ENCODE peak calls at places on chromosomes 2 and 18, in nine cellular contexts. O is stomach, R is uterus, J is Peyer's patch, B is A549, A is tibial nerve, E is ovary, W is esophagus squamous epithelium, N is K562. Z is an unnamed sample. For H3K4me1, the result is how much of the 10 kb centered on the place peaks cover.

GRCh38 chr2:188580738-188581137 is 289.1 kb downstream of the GULP1 start:
- DNase-seq in O (no peak), R (no peak), J (no peak), B (no peak), A (no peak), E (no peak), W (no peak), N (no peak), Z (no peak)

GRCh38 chr18:31700990-31701389 is 16.6 kb upstream of the B4GALT6 start:
- DNase-seq in O (no peak), R (no peak), J (no peak), B (no peak), A (no peak), E (no peak), W (no peak), N (no peak), Z (no peak)

GRCh38 chr2:203688798-203689197 is 17.6 kb upstream of the CD28 start:
- DNase-seq in O (no peak), R (peak), J (no peak), B (no peak), A (peak), E (no peak), W (no peak), N (no peak), Z (peak)

GRCh38 chr2:24411488-24412146 is 51.3 kb upstream of the ITSN2 start:
- DNase-seq in O (no peak), R (no peak), J (no peak), B (no peak), A (no peak), E (no peak), W (no peak), N (no peak), Z (no peak)

GRCh38 chr2:101710690-101711318 is 13.3 kb downstream of the MAP4K4 start:
- DNase-seq in O (no peak), R (no peak), J (no peak), B (no peak), A (no peak), E (no peak), W (no peak), N (no peak), Z (no peak)

GRCh38 chr18:58176915-58177717 is 133.1 kb downstream of the NEDD4L start:
- DNase-seq in O (no peak), R (no peak), J (no peak), B (no peak), A (no peak), E (no peak), W (no peak), N (no peak), Z (no peak)

GRCh38 chr2:230906471-230907230 is 18.4 kb downstream of the GPR55 start:
- DNase-seq in O (peak), R (no peak), J (no peak), B (no peak), A (no peak), E (no peak), W (no peak), N (no peak), Z (no peak)

GRCh38 chr18:77062518-77063003 is 70.0 kb downstream of the MBP start:
- DNase-seq in O (peak), R (no peak), J (no peak), B (no peak), A (no peak), E (no peak), W (no peak), N (no peak), Z (no peak)

GRCh38 chr2:154713605-154714004 is 15.1 kb downstream of the KCNJ3 start:
- DNase-seq in O (no peak), R (no peak), J (no peak), B (no peak), A (no peak), E (no peak), W (no peak), N (no peak), Z (no peak)

GRCh38 chr2:203038586-203038985 is 23.9 kb downstream of the NBEAL1 start:
- DNase-seq in O (no peak), R (no peak), J (no peak), B (no peak), A (no peak), E (no peak), W (no peak), N (no peak), Z (no peak)

GRCh38 chr2:191013617-191013875 is 425 bp downstream of the STAT1 start:
- DNase-seq in O (no peak), R (no peak), J (no peak), B (no peak), A (no peak), E (no peak), W (no peak), N (no peak), Z (no peak)

GRCh38 chr2:174048238-174048637 is 83.1 kb upstream of the SP3 start:
- DNase-seq in O (no peak), R (no peak), J (no peak), B (no peak), A (no peak), E (no peak), W (no peak), N (no peak), Z (no peak)

GRCh38 chr2:238818576-238818975 is 29.3 kb upstream of the TWIST2 start:
- DNase-seq in O (no peak), R (no peak), J (no peak), B (no peak), A (no peak), E (no peak), W (no peak), N (no peak), Z (no peak)

GRCh38 chr2:44295113-44295512 is 19.8 kb downstream of the SLC3A1 start:
- DNase-seq in O (peak), R (no peak), J (no peak), B (no peak), A (no peak), E (no peak), W (no peak), N (no peak), Z (peak)

GRCh38 chr2:11043245-11043644 is 112.0 kb upstream of the SLC66A3 start:
- DNase-seq in O (no peak), R (no peak), J (no peak), B (no peak), A (no peak), E (no peak), W (no peak), N (no peak), Z (no peak)

GRCh38 chr2:191657977-191658376 is 20.0 kb upstream of the NABP1 start:
- DNase-seq in O (no peak), R (no peak), J (no peak), B (no peak), A (no peak), E (no peak), W (no peak), N (no peak), Z (no peak)

GRCh38 chr18:57980573-57981348 is 63.3 kb upstream of the NEDD4L start:
- DNase-seq in O (no peak), R (no peak), J (no peak), B (no peak), A (no peak), E (no peak), W (no peak), N (no peak), Z (no peak)

GRCh38 chr2:237591021-237591370 is 462 bp upstream of the RAB17 start:
- DNase-seq in O (peak), R (no peak), J (peak), B (no peak), A (no peak), E (peak), W (no peak), N (no peak), Z (peak)

GRCh38 chr2:229342376-229342775 is 71.3 kb upstream of the PID1 start:
- DNase-seq in O (peak), R (peak), J (no peak), B (peak), A (peak), E (peak), W (no peak), N (peak), Z (peak)

GRCh38 chr2:128552141-128552805 is 233.6 kb upstream of the HS6ST1 start:
- DNase-seq in O (peak), R (no peak), J (no peak), B (no peak), A (no peak), E (no peak), W (no peak), N (no peak), Z (no peak)

GRCh38 chr2:29749843-29750242 is 171.5 kb downstream of the ALK start:
- DNase-seq in O (no peak), R (no peak), J (no peak), B (no peak), A (no peak), E (no peak), W (no peak), N (no peak), Z (no peak)

GRCh38 chr2:231467016-231467545 is 2.8 kb upstream of the NCL start:
- DNase-seq in O (no peak), R (no peak), J (no peak), B (no peak), A (no peak), E (no peak), W (no peak), N (no peak), Z (no peak)

GRCh38 chr2:10241641-10242430 is 60.9 kb upstream of the HPCAL1 start:
- DNase-seq in O (no peak), R (no peak), J (peak), B (no peak), A (no peak), E (no peak), W (no peak), N (no peak), Z (no peak)

GRCh38 chr2:234495801-234496441 is 960 bp downstream of the ARL4C start:
- DNase-seq in O (peak), R (no peak), J (no peak), B (no peak), A (no peak), E (no peak), W (no peak), N (no peak), Z (peak)

GRCh38 chr2:172655091-172655837 is 80.4 kb upstream of the RAPGEF4 start:
- DNase-seq in O (no peak), R (no peak), J (no peak), B (no peak), A (no peak), E (no peak), W (no peak), N (no peak), Z (no peak)

GRCh38 chr2:215027775-215028174 is 110.7 kb downstream of the ABCA12 start:
- DNase-seq in O (no peak), R (no peak), J (no peak), B (no peak), A (no peak), E (no peak), W (no peak), N (no peak), Z (no peak)

GRCh38 chr2:192161670-192162290 is 33.0 kb downstream of the TMEFF2 start:
- DNase-seq in O (no peak), R (no peak), J (no peak), B (no peak), A (no peak), E (no peak), W (no peak), N (no peak), Z (no peak)

GRCh38 chr2:105581568-105581944 is 163.2 kb upstream of the NCK2 start:
- DNase-seq in O (no peak), R (no peak), J (no peak), B (no peak), A (no peak), E (no peak), W (no peak), N (no peak), Z (no peak)

GRCh38 chr18:11034816-11035215 is 114.6 kb downstream of the PIEZO2 start:
- DNase-seq in O (no peak), R (no peak), J (no peak), B (no peak), A (no peak), E (no peak), W (no peak), N (no peak), Z (peak)

GRCh38 chr18:35682282-35682867 is 100.8 kb downstream of the GALNT1 start:
- DNase-seq in O (no peak), R (no peak), J (no peak), B (no peak), A (no peak), E (no peak), W (no peak), N (no peak), Z (no peak)

GRCh38 chr18:58497845-58498244 is 131.0 kb downstream of the ALPK2 start:
- DNase-seq in O (no peak), R (no peak), J (no peak), B (no peak), A (no peak), E (no peak), W (no peak), N (no peak), Z (no peak)

GRCh38 chr2:71620116-71620515 is 166.8 kb downstream of the DYSF start:
- DNase-seq in O (peak), R (no peak), J (no peak), B (no peak), A (no peak), E (peak), W (no peak), N (no peak), Z (no peak)

GRCh38 chr2:54587439-54588016 is 131.4 kb downstream of the SPTBN1 start:
- DNase-seq in O (no peak), R (no peak), J (no peak), B (no peak), A (no peak), E (no peak), W (no peak), N (no peak), Z (no peak)
- H3K4me1 ChIP-seq in O (half or more), R (under half), J (under half), B (half or more), A (under half), E (under half), W (half or more), N (under half), Z (half or more)

GRCh38 chr2:217989221-217989948 is 13.4 kb downstream of the TNS1 start:
- DNase-seq in O (no peak), R (no peak), J (peak), B (no peak), A (no peak), E (peak), W (no peak), N (no peak), Z (no peak)
- H3K27ac ChIP-seq in O (no peak), R (peak), J (no peak), B (no peak), A (no peak), E (peak), W (no peak), N (no peak), Z (peak)

DNA sequence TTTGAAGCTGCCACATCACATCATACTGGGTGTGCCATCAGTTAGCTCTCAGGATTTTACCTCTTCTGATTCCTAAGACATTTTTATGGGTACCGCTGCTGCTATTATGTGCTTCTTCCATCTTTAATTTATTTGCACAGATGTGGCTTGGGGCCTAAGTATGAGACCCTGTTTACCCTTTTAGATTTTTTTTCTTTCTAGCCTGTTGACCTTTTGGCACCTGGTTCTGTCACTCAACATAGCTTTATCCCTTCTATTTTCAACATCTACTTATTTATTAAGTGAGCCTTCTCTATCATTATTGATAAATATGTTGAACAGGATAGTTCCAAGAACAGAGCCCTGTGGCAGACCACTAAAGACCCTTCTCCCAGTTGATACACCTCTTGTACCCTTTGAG is 57.0 kb downstream of the TET3 start:
- DNase-seq in O (no peak), R (no peak), J (no peak), B (no peak), A (no peak), E (no peak), W (no peak), N (no peak), Z (no peak)
- TF ChIP-seq POLR2A in O (no peak), R (no peak), J (no peak), B (no peak), A (no peak), E (no peak), W (no peak), N (no peak), Z (no peak)

DNA sequence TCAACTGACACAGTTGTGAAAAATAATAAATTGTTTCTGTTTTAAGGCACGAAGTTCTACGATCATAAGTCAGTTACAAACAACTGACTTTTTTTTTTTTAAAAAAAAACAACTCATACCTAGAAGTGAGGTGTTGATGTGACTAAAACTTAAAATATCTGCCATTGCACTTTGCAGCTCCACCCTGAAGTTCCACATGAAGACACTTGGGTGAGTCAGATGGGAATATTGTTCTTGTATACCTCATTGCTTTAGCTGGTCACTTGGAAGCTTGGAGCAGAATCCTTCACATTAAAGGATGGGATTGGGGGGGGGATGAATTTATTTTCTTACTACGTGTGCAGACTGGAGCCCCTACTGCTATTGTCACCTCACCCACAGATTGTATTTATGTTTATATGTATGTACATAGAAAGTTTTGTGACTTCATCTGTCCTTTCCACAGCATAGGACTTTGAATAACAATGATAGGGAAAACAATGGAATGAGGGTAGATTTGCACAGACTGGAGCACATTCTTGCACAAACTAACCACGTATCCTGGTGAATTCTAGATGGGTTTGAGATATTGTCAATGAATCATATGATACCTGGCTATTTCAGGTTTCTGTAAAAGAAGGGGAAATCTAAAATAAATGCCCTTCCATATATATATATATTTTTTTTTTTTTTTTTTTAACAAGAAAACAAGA is 57.9 kb upstream of the ARHGAP15 start:
- DNase-seq in O (no peak), R (no peak), J (no peak), B (no peak), A (no peak), E (no peak), W (no peak), N (no peak), Z (no peak)
- H3K4me1 ChIP-seq in O (under half), R (under half), J (under half), B (under half), A (under half), E (under half), W (under half), N (under half), Z (under half)

GRCh38 chr2:170892391-170892951 is 36.6 kb upstream of the GORASP2 start:
- DNase-seq in O (no peak), R (no peak), J (no peak), B (no peak), A (no peak), E (no peak), W (no peak), N (no peak), Z (no peak)

GRCh38 chr2:170897108-170897507 is 31.9 kb upstream of the GORASP2 start:
- DNase-seq in O (no peak), R (no peak), J (no peak), B (no peak), A (no peak), E (no peak), W (no peak), N (no peak), Z (no peak)

GRCh38 chr2:170891893-170892292 is 37.2 kb upstream of the GORASP2 start:
- DNase-seq in O (no peak), R (no peak), J (no peak), B (no peak), A (no peak), E (no peak), W (no peak), N (no peak), Z (no peak)

GRCh38 chr2:170895023-170895759 is 33.9 kb upstream of the GORASP2 start:
- DNase-seq in O (no peak), R (no peak), J (no peak), B (no peak), A (no peak), E (no peak), W (no peak), N (no peak), Z (no peak)
- H3K27ac ChIP-seq in O (no peak), R (no peak), J (no peak), B (no peak), A (no peak), E (no peak), W (no peak), N (no peak), Z (no peak)

DNA sequence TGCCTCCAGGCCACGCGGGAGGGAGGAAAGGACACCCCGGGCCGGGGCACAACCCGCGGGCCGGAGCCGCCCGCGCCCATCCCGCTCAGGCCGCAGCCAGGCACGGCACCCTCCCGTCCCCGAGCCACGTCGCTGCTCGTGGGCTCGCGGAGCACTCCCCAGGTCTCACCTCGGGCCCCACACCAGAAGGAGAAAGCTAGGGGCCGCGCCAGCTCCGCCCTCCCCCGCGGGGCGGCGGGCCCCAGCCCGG is 614 bp downstream of the HDLBP start:
- DNase-seq in O (no peak), R (no peak), J (no peak), B (no peak), A (no peak), E (no peak), W (no peak), N (no peak), Z (no peak)
- TF ChIP-seq POLR2A in O (no peak), R (no peak), J (peak), B (peak), A (no peak), E (no peak), W (peak), N (no peak), Z (no peak)

GRCh38 chr2:3679616-3680393 is 21.8 kb downstream of the ALLC start:
- DNase-seq in O (no peak), R (no peak), J (no peak), B (no peak), A (no peak), E (no peak), W (no peak), N (no peak), Z (no peak)

GRCh38 chr2:3683748-3684454 is 19.5 kb upstream of the DCDC2C start:
- DNase-seq in O (no peak), R (no peak), J (no peak), B (no peak), A (no peak), E (no peak), W (no peak), N (no peak), Z (no peak)

GRCh38 chr2:3682811-3683210 is 20.6 kb upstream of the DCDC2C start:
- DNase-seq in O (no peak), R (no peak), J (no peak), B (no peak), A (no peak), E (no peak), W (no peak), N (no peak), Z (no peak)

GRCh38 chr2:3680548-3681345 is 22.6 kb upstream of the DCDC2C start:
- DNase-seq in O (no peak), R (no peak), J (no peak), B (no peak), A (no peak), E (no peak), W (no peak), N (no peak), Z (no peak)

DNA sequence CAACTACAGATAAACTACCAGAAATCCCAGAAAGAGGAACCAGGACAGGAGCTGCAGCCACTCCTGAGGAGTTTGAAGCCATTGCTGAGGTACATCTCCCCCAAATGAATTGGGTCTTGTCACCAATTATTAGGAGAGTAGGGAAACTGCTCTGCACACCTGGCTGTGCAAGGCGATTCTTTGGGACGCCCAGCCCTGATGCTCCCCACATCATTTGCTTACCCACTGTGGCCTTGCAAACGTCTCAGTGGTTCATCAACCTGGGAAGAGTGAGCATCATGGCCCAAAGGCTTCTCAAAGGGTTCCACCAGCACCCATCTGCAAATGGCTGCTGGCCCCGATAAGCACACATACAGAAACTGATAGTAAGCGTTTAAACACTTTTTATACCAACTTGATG is 21.8 kb upstream of the DCDC2C start:
- DNase-seq in O (no peak), R (no peak), J (no peak), B (no peak), A (no peak), E (no peak), W (no peak), N (no peak), Z (no peak)
- H3K4me1 ChIP-seq in O (under half), R (under half), J (under half), B (under half), A (under half), E (under half), W (under half), N (under half), Z (under half)

Z was measured in body of pancreas.